ENCODE peak calls at places on chromosomes 3 and 15, in nine cellular contexts. One of them, this sample, is unnamed.

GRCh38 chr3:58092516-58092915 is 84.3 kb downstream of the FLNB start:
- DNase-seq in A549: no peak
- DNase-seq in lower leg skin: no peak
- DNase-seq in SHP77: no peak
- DNase-seq in fibroblast of the conjunctiva: no peak
- DNase-seq in activated gamma-delta T cell treated with Interleukin-2 at 50 U/mL for 16 hours: no peak
- DNase-seq in nephron progenitor cell: no peak
- DNase-seq in T follicular helper cell: no peak
- DNase-seq in brain microvascular endothelial cell: no peak
- DNase-seq in this sample: no peak

GRCh38 chr3:21893250-21893649 is 142.2 kb upstream of the ZNF385D start:
- DNase-seq in A549: no peak
- DNase-seq in lower leg skin: no peak
- DNase-seq in SHP77: no peak
- DNase-seq in fibroblast of the conjunctiva: no peak
- DNase-seq in activated gamma-delta T cell treated with Interleukin-2 at 50 U/mL for 16 hours: no peak
- DNase-seq in nephron progenitor cell: no peak
- DNase-seq in T follicular helper cell: no peak
- DNase-seq in brain microvascular endothelial cell: peak; percentile 36
- DNase-seq in this sample: no peak

GRCh38 chr3:57060089-57060829 is at the start of gene SPATA12:
- DNase-seq in A549: peak; percentile 89
- DNase-seq in lower leg skin: peak; percentile 96
- DNase-seq in SHP77: peak; percentile 64
- DNase-seq in fibroblast of the conjunctiva: peak; percentile 68
- DNase-seq in activated gamma-delta T cell treated with Interleukin-2 at 50 U/mL for 16 hours: no peak
- DNase-seq in nephron progenitor cell: no peak
- DNase-seq in T follicular helper cell: no peak
- DNase-seq in brain microvascular endothelial cell: peak; percentile 89
- DNase-seq in this sample: no peak

GRCh38 chr3:64266065-64266874 is 41.0 kb upstream of the PRICKLE2 start:
- DNase-seq in A549: peak; percentile 66
- DNase-seq in lower leg skin: no peak
- DNase-seq in SHP77: no peak
- DNase-seq in fibroblast of the conjunctiva: peak; percentile 94
- DNase-seq in activated gamma-delta T cell treated with Interleukin-2 at 50 U/mL for 16 hours: no peak
- DNase-seq in nephron progenitor cell: no peak
- DNase-seq in T follicular helper cell: no peak
- DNase-seq in brain microvascular endothelial cell: peak; percentile 81
- DNase-seq in this sample: no peak

GRCh38 chr15:50519740-50520425 is 26.6 kb downstream of the USP50 start:
- DNase-seq in A549: no peak
- DNase-seq in lower leg skin: no peak
- DNase-seq in SHP77: no peak
- DNase-seq in fibroblast of the conjunctiva: no peak
- DNase-seq in activated gamma-delta T cell treated with Interleukin-2 at 50 U/mL for 16 hours: no peak
- DNase-seq in nephron progenitor cell: no peak
- DNase-seq in T follicular helper cell: no peak
- DNase-seq in brain microvascular endothelial cell: no peak
- DNase-seq in this sample: no peak

GRCh38 chr3:160929595-160929994 is 173.6 kb downstream of the PPM1L start:
- DNase-seq in A549: peak; percentile 7
- DNase-seq in lower leg skin: no peak
- DNase-seq in SHP77: peak; percentile 11
- DNase-seq in fibroblast of the conjunctiva: no peak
- DNase-seq in activated gamma-delta T cell treated with Interleukin-2 at 50 U/mL for 16 hours: no peak
- DNase-seq in nephron progenitor cell: peak; percentile 7
- DNase-seq in T follicular helper cell: no peak
- DNase-seq in brain microvascular endothelial cell: peak; percentile 28
- DNase-seq in this sample: no peak

GRCh38 chr3:44685128-44685800 is 27.2 kb upstream of the ZNF502 start:
- DNase-seq in A549: no peak
- DNase-seq in lower leg skin: peak; percentile 87
- DNase-seq in SHP77: peak; percentile 62
- DNase-seq in fibroblast of the conjunctiva: peak; percentile 47
- DNase-seq in activated gamma-delta T cell treated with Interleukin-2 at 50 U/mL for 16 hours: peak; percentile 61
- DNase-seq in nephron progenitor cell: peak; percentile 59
- DNase-seq in T follicular helper cell: peak; percentile 4
- DNase-seq in brain microvascular endothelial cell: peak; percentile 68
- DNase-seq in this sample: peak; percentile 68

GRCh38 chr15:59140422-59141226 is 35.7 kb downstream of the CCNB2 start:
- DNase-seq in A549: no peak
- DNase-seq in lower leg skin: no peak
- DNase-seq in SHP77: no peak
- DNase-seq in fibroblast of the conjunctiva: no peak
- DNase-seq in activated gamma-delta T cell treated with Interleukin-2 at 50 U/mL for 16 hours: no peak
- DNase-seq in nephron progenitor cell: no peak
- DNase-seq in T follicular helper cell: no peak
- DNase-seq in brain microvascular endothelial cell: no peak
- DNase-seq in this sample: no peak

GRCh38 chr3:33911525-33912322 is 113.3 kb downstream of the PDCD6IP start:
- DNase-seq in A549: peak; percentile 41
- DNase-seq in lower leg skin: no peak
- DNase-seq in SHP77: no peak
- DNase-seq in fibroblast of the conjunctiva: no peak
- DNase-seq in activated gamma-delta T cell treated with Interleukin-2 at 50 U/mL for 16 hours: no peak
- DNase-seq in nephron progenitor cell: no peak
- DNase-seq in T follicular helper cell: no peak
- DNase-seq in brain microvascular endothelial cell: peak; percentile 52
- DNase-seq in this sample: no peak

GRCh38 chr3:151319613-151320012 is 3.0 kb upstream of the GPR87 start:
- DNase-seq in A549: no peak
- DNase-seq in lower leg skin: no peak
- DNase-seq in SHP77: no peak
- DNase-seq in fibroblast of the conjunctiva: no peak
- DNase-seq in activated gamma-delta T cell treated with Interleukin-2 at 50 U/mL for 16 hours: no peak
- DNase-seq in nephron progenitor cell: no peak
- DNase-seq in T follicular helper cell: no peak
- DNase-seq in brain microvascular endothelial cell: no peak
- DNase-seq in this sample: no peak

GRCh38 chr15:65323071-65323511 is 18.6 kb downstream of the RNU5B-1 start:
- DNase-seq in A549: no peak
- DNase-seq in lower leg skin: no peak
- DNase-seq in SHP77: peak; percentile 91
- DNase-seq in fibroblast of the conjunctiva: no peak
- DNase-seq in activated gamma-delta T cell treated with Interleukin-2 at 50 U/mL for 16 hours: no peak
- DNase-seq in nephron progenitor cell: no peak
- DNase-seq in T follicular helper cell: no peak
- DNase-seq in brain microvascular endothelial cell: peak; percentile 5
- DNase-seq in this sample: no peak

GRCh38 chr15:99053380-99054024 is 45.9 kb upstream of the PGPEP1L start:
- DNase-seq in A549: no peak
- DNase-seq in lower leg skin: peak; percentile 62
- DNase-seq in SHP77: no peak
- DNase-seq in fibroblast of the conjunctiva: no peak
- DNase-seq in activated gamma-delta T cell treated with Interleukin-2 at 50 U/mL for 16 hours: no peak
- DNase-seq in nephron progenitor cell: no peak
- DNase-seq in T follicular helper cell: no peak
- DNase-seq in brain microvascular endothelial cell: no peak
- DNase-seq in this sample: no peak

GRCh38 chr15:65476942-65477341 is 40.5 kb downstream of the DPP8 start:
- DNase-seq in A549: no peak
- DNase-seq in lower leg skin: no peak
- DNase-seq in SHP77: no peak
- DNase-seq in fibroblast of the conjunctiva: peak; percentile 67
- DNase-seq in activated gamma-delta T cell treated with Interleukin-2 at 50 U/mL for 16 hours: no peak
- DNase-seq in nephron progenitor cell: no peak
- DNase-seq in T follicular helper cell: no peak
- DNase-seq in brain microvascular endothelial cell: peak; percentile 72
- DNase-seq in this sample: no peak

GRCh38 chr15:101198820-101199219 is 53.0 kb downstream of the CHSY1 start:
- DNase-seq in A549: no peak
- DNase-seq in lower leg skin: no peak
- DNase-seq in SHP77: no peak
- DNase-seq in fibroblast of the conjunctiva: no peak
- DNase-seq in activated gamma-delta T cell treated with Interleukin-2 at 50 U/mL for 16 hours: no peak
- DNase-seq in nephron progenitor cell: no peak
- DNase-seq in T follicular helper cell: no peak
- DNase-seq in brain microvascular endothelial cell: no peak
- DNase-seq in this sample: no peak

GRCh38 chr15:95298729-95299128 is 1031.8 kb upstream of the NR2F2 start:
- DNase-seq in A549: no peak
- DNase-seq in lower leg skin: no peak
- DNase-seq in SHP77: no peak
- DNase-seq in fibroblast of the conjunctiva: no peak
- DNase-seq in activated gamma-delta T cell treated with Interleukin-2 at 50 U/mL for 16 hours: no peak
- DNase-seq in nephron progenitor cell: no peak
- DNase-seq in T follicular helper cell: no peak
- DNase-seq in brain microvascular endothelial cell: no peak
- DNase-seq in this sample: peak; percentile 32

GRCh38 chr15:59432389-59432788 is 5.6 kb upstream of the FAM81A start:
- DNase-seq in A549: no peak
- DNase-seq in lower leg skin: no peak
- DNase-seq in SHP77: no peak
- DNase-seq in fibroblast of the conjunctiva: no peak
- DNase-seq in activated gamma-delta T cell treated with Interleukin-2 at 50 U/mL for 16 hours: no peak
- DNase-seq in nephron progenitor cell: no peak
- DNase-seq in T follicular helper cell: no peak
- DNase-seq in brain microvascular endothelial cell: no peak
- DNase-seq in this sample: no peak

GRCh38 chr15:67049351-67050044 is 15.9 kb upstream of the SMAD3 start:
- DNase-seq in A549: peak; percentile 96
- DNase-seq in lower leg skin: no peak
- DNase-seq in SHP77: no peak
- DNase-seq in fibroblast of the conjunctiva: no peak
- DNase-seq in activated gamma-delta T cell treated with Interleukin-2 at 50 U/mL for 16 hours: no peak
- DNase-seq in nephron progenitor cell: no peak
- DNase-seq in T follicular helper cell: no peak
- DNase-seq in brain microvascular endothelial cell: peak; percentile 89
- DNase-seq in this sample: no peak

GRCh38 chr15:63601026-63601726 is 4.0 kb downstream of the FBXL22 start:
- DNase-seq in A549: peak; percentile 30
- DNase-seq in lower leg skin: no peak
- DNase-seq in SHP77: peak; percentile 11
- DNase-seq in fibroblast of the conjunctiva: no peak
- DNase-seq in activated gamma-delta T cell treated with Interleukin-2 at 50 U/mL for 16 hours: peak; percentile 42
- DNase-seq in nephron progenitor cell: peak; percentile 56
- DNase-seq in T follicular helper cell: peak; percentile 33
- DNase-seq in brain microvascular endothelial cell: peak; percentile 22
- DNase-seq in this sample: peak; percentile 63

GRCh38 chr3:45280227-45280626 is 54.1 kb upstream of the TMEM158 start:
- DNase-seq in A549: no peak
- DNase-seq in lower leg skin: no peak
- DNase-seq in SHP77: no peak
- DNase-seq in fibroblast of the conjunctiva: no peak
- DNase-seq in activated gamma-delta T cell treated with Interleukin-2 at 50 U/mL for 16 hours: no peak
- DNase-seq in nephron progenitor cell: no peak
- DNase-seq in T follicular helper cell: no peak
- DNase-seq in brain microvascular endothelial cell: no peak
- DNase-seq in this sample: no peak

GRCh38 chr3:124837730-124838186 is 49.4 kb downstream of the ITGB5 start:
- DNase-seq in A549: peak; percentile 99
- DNase-seq in lower leg skin: no peak
- DNase-seq in SHP77: peak; percentile 8
- DNase-seq in fibroblast of the conjunctiva: peak; percentile 53
- DNase-seq in activated gamma-delta T cell treated with Interleukin-2 at 50 U/mL for 16 hours: no peak
- DNase-seq in nephron progenitor cell: peak; percentile 44
- DNase-seq in T follicular helper cell: no peak
- DNase-seq in brain microvascular endothelial cell: peak; percentile 91
- DNase-seq in this sample: no peak

GRCh38 chr3:133412511-133413165 is 12.8 kb downstream of the BFSP2 start:
- DNase-seq in A549: no peak
- DNase-seq in lower leg skin: no peak
- DNase-seq in SHP77: peak; percentile 53
- DNase-seq in fibroblast of the conjunctiva: no peak
- DNase-seq in activated gamma-delta T cell treated with Interleukin-2 at 50 U/mL for 16 hours: no peak
- DNase-seq in nephron progenitor cell: no peak
- DNase-seq in T follicular helper cell: no peak
- DNase-seq in brain microvascular endothelial cell: peak; percentile 77
- DNase-seq in this sample: no peak

GRCh38 chr3:22115581-22115980 is 364.6 kb upstream of the ZNF385D start:
- DNase-seq in A549: no peak
- DNase-seq in lower leg skin: no peak
- DNase-seq in SHP77: no peak
- DNase-seq in fibroblast of the conjunctiva: no peak
- DNase-seq in activated gamma-delta T cell treated with Interleukin-2 at 50 U/mL for 16 hours: no peak
- DNase-seq in nephron progenitor cell: no peak
- DNase-seq in T follicular helper cell: no peak
- DNase-seq in brain microvascular endothelial cell: peak; percentile 27
- DNase-seq in this sample: no peak

This sample was measured in immature natural killer cell.